ENCODE peak calls at places on chromosome 17, in six cellular contexts. B is WTC11, U is glutamatergic neuron, W is LNCaP clone FGC, P is cardiac muscle cell, Z is body of pancreas. T is an unnamed sample.
A peak's percentile ranks its signal among the peaks of the same experiment; 100 is the strongest.

GRCh38 chr17:30433514-30433913 is 43.7 kb upstream of the GOSR1 start:
- DNase-seq in B (no peak), U (no peak), P (peak; percentile 95), W (peak; percentile 15), Z (peak; percentile 40), T (no peak)

GRCh38 chr17:55458977-55459376 is 37.3 kb upstream of the MMD start:
- DNase-seq in Z (no peak), U (no peak), B (no peak), P (no peak), W (no peak), T (no peak)

GRCh38 chr17:74715144-74715543 is 2.4 kb upstream of the CD300LF start:
- DNase-seq in W (no peak), Z (no peak), B (no peak), P (peak; percentile 53), U (no peak), T (no peak)

GRCh38 chr17:21194688-21195087 is 19.3 kb downstream of the TMEM11 start:
- DNase-seq in B (no peak), P (peak; percentile 57), W (no peak), U (no peak), Z (no peak), T (no peak)

GRCh38 chr17:39794249-39794970 is 56.7 kb downstream of the GRB7 start:
- DNase-seq in Z (no peak), U (no peak), W (no peak), B (no peak), P (no peak), T (no peak)

GRCh38 chr17:55704412-55704811 is 18.3 kb downstream of the TMEM100 start:
- DNase-seq in Z (no peak), U (no peak), W (no peak), P (no peak), B (no peak), T (no peak)

GRCh38 chr17:4220655-4221054 is 43.1 kb downstream of the ANKFY1 start:
- DNase-seq in U (no peak), B (no peak), W (no peak), P (peak; percentile 34), Z (no peak), T (no peak)

GRCh38 chr17:13001991-13002615 is 15.7 kb downstream of the ELAC2 start:
- DNase-seq in Z (no peak), W (no peak), P (peak; percentile 22), U (no peak), B (no peak), T (no peak)

GRCh38 chr17:80774146-80774545 is 217.5 kb upstream of the CHMP6 start:
- DNase-seq in U (no peak), W (no peak), Z (no peak), P (no peak), B (no peak), T (no peak)

GRCh38 chr17:34886831-34887230 is 74.4 kb downstream of the CCT6B start:
- DNase-seq in B (no peak), P (no peak), W (no peak), U (no peak), Z (no peak), T (no peak)

GRCh38 chr17:59874366-59874765 is 18.4 kb downstream of the TUBD1 start:
- DNase-seq in Z (no peak), B (no peak), W (no peak), U (no peak), P (no peak), T (no peak)

GRCh38 chr17:66814026-66814425 is 20.9 kb upstream of the CACNG5 start:
- DNase-seq in Z (no peak), B (no peak), U (no peak), W (no peak), P (no peak), T (no peak)

GRCh38 chr17:78032166-78032565 is 73.7 kb downstream of the TNRC6C start:
- DNase-seq in B (no peak), P (peak; percentile 43), Z (no peak), U (no peak), W (no peak), T (no peak)

GRCh38 chr17:49834118-49834743 is 13.6 kb downstream of the TAC4 start:
- DNase-seq in B (no peak), Z (no peak), W (no peak), U (no peak), P (no peak), T (no peak)

GRCh38 chr17:39605492-39606433 is 2.0 kb downstream of the NEUROD2 start:
- DNase-seq in B (peak; percentile 48), Z (no peak), W (no peak), P (no peak), U (no peak), T (peak; percentile 51)

GRCh38 chr17:47973541-47973940 is 2.6 kb downstream of the CDK5RAP3 start:
- DNase-seq in B (no peak), P (no peak), U (no peak), W (no peak), Z (no peak), T (no peak)

GRCh38 chr17:78535285-78536197 is 41.7 kb downstream of the DNAH17 start:
- DNase-seq in W (peak; percentile 87), Z (no peak), U (no peak), B (no peak), P (no peak), T (no peak)

GRCh38 chr17:80947200-80947940 is 44.3 kb upstream of the CHMP6 start:
- DNase-seq in Z (peak; percentile 2), U (peak; percentile 5), B (peak; percentile 4), W (no peak), P (no peak), T (no peak)

GRCh38 chr17:28712037-28712704 is 483 bp upstream of the PROCA1 start:
- DNase-seq in U (peak; percentile 85), W (no peak), B (peak; percentile 68), P (peak; percentile 51), Z (no peak), T (peak; percentile 57)

DNA sequence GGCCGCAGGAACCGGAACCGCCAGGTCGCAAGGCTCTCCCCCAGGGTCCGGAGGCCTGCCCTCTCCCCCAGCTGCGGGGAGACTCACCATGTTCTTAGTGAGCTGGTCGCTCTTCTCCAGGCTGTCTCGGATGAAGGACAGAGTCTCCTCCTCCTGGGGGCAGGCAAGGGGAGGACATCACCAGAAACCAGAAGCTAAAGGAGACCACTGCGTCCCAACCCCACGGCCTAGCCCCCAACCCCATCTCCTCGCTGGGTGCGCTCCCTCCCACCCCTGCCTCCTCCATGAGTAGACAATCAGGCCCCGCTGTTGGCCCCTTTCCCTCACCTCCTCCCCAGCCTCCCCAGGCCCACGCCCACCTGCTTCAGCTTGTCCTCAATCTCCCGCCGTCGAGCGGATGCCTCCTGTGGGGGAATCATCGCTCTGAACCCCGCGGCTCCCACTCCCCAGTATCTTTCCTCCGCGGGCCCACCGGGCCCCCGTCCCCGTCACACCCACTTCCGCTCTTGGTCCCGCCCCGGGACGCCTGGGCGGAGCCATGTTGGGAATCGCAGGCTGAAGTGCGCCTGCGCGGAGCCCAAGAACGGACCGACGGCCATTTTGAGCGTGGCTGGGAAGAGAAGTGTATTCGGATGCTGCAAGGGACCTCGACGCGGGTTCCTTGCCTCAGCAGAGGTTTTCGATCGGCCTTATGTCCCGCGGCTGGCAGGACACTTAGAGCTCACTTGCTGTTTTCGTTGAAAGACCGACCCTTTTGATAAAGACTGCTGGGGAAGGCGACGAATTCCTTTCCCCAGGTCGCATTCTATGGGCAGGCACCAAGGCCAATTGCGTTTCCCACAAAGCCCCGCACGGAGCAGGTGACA is at the start of gene EXOC7:
- DNase-seq in W (peak; percentile 56), Z (peak; percentile 93), B (peak; percentile 92), P (peak; percentile 92), U (peak; percentile 94), T (peak; percentile 94)
- TF ChIP-seq CTCF in W (no peak), Z (no peak), B (no peak), P (no peak), U (no peak), T (no peak)

GRCh38 chr17:72433797-72434196 is 313.0 kb downstream of the SOX9 start:
- DNase-seq in P (no peak), B (no peak), Z (no peak), W (no peak), U (no peak), T (no peak)

GRCh38 chr17:72429066-72429638 is 308.3 kb downstream of the SOX9 start:
- DNase-seq in W (no peak), Z (no peak), B (no peak), P (no peak), U (no peak), T (no peak)

GRCh38 chr17:72432143-72432604 is 311.4 kb downstream of the SOX9 start:
- DNase-seq in P (no peak), B (no peak), W (peak; percentile 46), U (no peak), Z (no peak), T (no peak)

GRCh38 chr17:72432881-72433280 is 312.1 kb downstream of the SOX9 start:
- DNase-seq in Z (no peak), W (no peak), U (no peak), B (no peak), P (no peak), T (no peak)

GRCh38 chr17:72430611-72431432 is 310.0 kb downstream of the SOX9 start:
- DNase-seq in W (no peak), Z (no peak), U (no peak), B (peak; percentile 54), P (peak; percentile 26), T (no peak)
- TF ChIP-seq CTCF in W (peak; percentile 37), Z (no peak), U (peak; percentile 35), B (peak; percentile 50), P (peak; percentile 43), T (no peak)

GRCh38 chr17:72366626-72367025 is 245.8 kb downstream of the SOX9 start:
- DNase-seq in B (no peak), U (no peak), Z (no peak), P (no peak), W (no peak), T (no peak)

GRCh38 chr17:72362466-72363335 is 241.9 kb downstream of the SOX9 start:
- DNase-seq in U (no peak), B (no peak), W (no peak), P (peak; percentile 47), Z (no peak), T (no peak)

GRCh38 chr17:72363336-72363620 is 242.5 kb downstream of the SOX9 start:
- DNase-seq in W (no peak), P (no peak), B (no peak), Z (no peak), U (no peak), T (no peak)

GRCh38 chr17:72368191-72368590 is 247.4 kb downstream of the SOX9 start:
- DNase-seq in Z (no peak), W (no peak), P (no peak), B (no peak), U (no peak), T (no peak)

DNA sequence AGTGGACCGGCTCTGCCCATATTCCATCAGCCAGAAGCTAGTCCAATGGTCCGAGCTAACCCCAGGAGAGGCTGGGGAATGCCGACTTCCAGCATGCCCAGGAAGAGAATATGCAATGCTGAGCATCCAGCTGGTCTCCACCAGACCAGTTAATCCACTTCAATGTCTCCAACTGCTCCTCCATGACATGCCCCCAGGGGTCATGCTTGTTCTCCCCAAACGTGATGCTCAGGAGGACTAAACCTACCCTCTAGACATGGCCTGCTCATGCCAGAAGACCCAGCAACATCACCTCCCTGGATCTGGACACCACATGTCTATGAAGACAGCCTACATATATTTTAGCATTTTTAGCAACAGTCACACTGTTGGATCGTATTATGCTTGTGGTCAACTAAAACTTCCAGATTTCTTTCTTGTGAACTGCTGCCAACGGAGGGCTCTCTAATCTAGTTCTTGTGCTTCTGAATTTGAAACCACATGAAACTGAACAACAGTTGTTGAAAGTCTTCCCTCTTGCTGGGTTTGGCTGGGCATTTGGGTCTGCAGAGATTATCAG is 245.1 kb downstream of the SOX9 start:
- DNase-seq in W (no peak), Z (no peak), P (peak; percentile 72), B (no peak), U (no peak), T (no peak)
- TF ChIP-seq CTCF in W (no peak), Z (no peak), P (no peak), B (no peak), U (no peak), T (no peak)

GRCh38 chr17:36602924-36603384 is 1.6 kb downstream of the MRM1 start:
- DNase-seq in P (peak; percentile 76), B (peak; percentile 79), Z (peak; percentile 56), W (no peak), U (peak; percentile 74), T (peak; percentile 77)
- TF ChIP-seq CTCF in P (peak; percentile 77), B (peak; percentile 94), Z (peak; percentile 71), W (peak; percentile 91), U (peak; percentile 93), T (peak; percentile 85)